ENCODE peak calls at places on chromosome 21, in seven cellular contexts. K is tibial artery; P is WTC11; W is bronchial epithelial cell; G is CD4-positive, alpha-beta T cell; M is H9; V is epithelial cell of proximal tubule. L is an unnamed sample.

GRCh38 chr21:35210093-35210492 is 161.0 kb upstream of the RUNX1 start:
- DNase-seq in K (no peak), V (no peak), W (no peak), P (no peak), M (no peak), G (no peak), L (no peak)

GRCh38 chr21:28159396-28159795 is 833.3 kb downstream of the LTN1 start:
- DNase-seq in V (no peak), G (no peak), M (no peak), W (no peak), K (no peak), P (no peak), L (no peak)

GRCh38 chr21:34801519-34802132 is 132.8 kb downstream of the CLIC6 start:
- DNase-seq in K (no peak), G (no peak), W (peak), V (no peak), M (peak), P (peak), L (no peak)

GRCh38 chr21:25722631-25723030 is 12.1 kb downstream of the ATP5PF start:
- DNase-seq in M (no peak), G (no peak), W (no peak), K (no peak), P (no peak), V (no peak), L (no peak)

GRCh38 chr21:16993416-16994044 is 519.3 kb upstream of the CXADR start:
- DNase-seq in P (no peak), K (no peak), G (no peak), M (no peak), W (no peak), V (no peak), L (no peak)

GRCh38 chr21:16709866-16710550 is 802.8 kb upstream of the CXADR start:
- DNase-seq in P (no peak), W (no peak), K (no peak), G (no peak), V (no peak), M (no peak), L (no peak)

GRCh38 chr21:39004776-39005605 is 178.3 kb downstream of the PSMG1 start:
- DNase-seq in P (no peak), K (peak), W (peak), M (peak), V (no peak), G (no peak), L (no peak)

GRCh38 chr21:14901482-14901958 is 163.3 kb downstream of the NRIP1 start:
- DNase-seq in K (no peak), M (no peak), V (peak), G (no peak), W (peak), P (no peak), L (no peak)

GRCh38 chr21:38349111-38349746 is 92.4 kb downstream of the KCNJ15 start:
- DNase-seq in G (no peak), K (no peak), W (peak), V (peak), M (no peak), P (no peak), L (no peak)

GRCh38 chr21:38646213-38646837 is 148.0 kb upstream of the ERG start:
- DNase-seq in W (peak), M (no peak), V (no peak), P (no peak), K (no peak), G (no peak), L (no peak)

GRCh38 chr21:27371065-27371464 is 404.2 kb upstream of the ADAMTS5 start:
- DNase-seq in K (no peak), V (no peak), G (no peak), P (no peak), M (no peak), W (no peak), L (no peak)

GRCh38 chr21:28444567-28444966 is 548.1 kb downstream of the LTN1 start:
- DNase-seq in G (no peak), W (no peak), P (no peak), K (no peak), M (no peak), V (no peak), L (no peak)

GRCh38 chr21:27164208-27165172 is 197.6 kb upstream of the ADAMTS5 start:
- DNase-seq in V (no peak), M (no peak), P (no peak), K (no peak), W (peak), G (no peak), L (no peak)

GRCh38 chr21:46661627-46662366 is 26.3 kb downstream of the PRMT2 start:
- DNase-seq in G (no peak), V (no peak), W (no peak), M (no peak), P (no peak), K (no peak), L (no peak)

GRCh38 chr21:17782051-17782450 is 37.1 kb downstream of the C21orf91 start:
- DNase-seq in G (peak), M (no peak), V (no peak), P (no peak), W (no peak), K (no peak), L (no peak)

GRCh38 chr21:38955495-38955894 is 149.8 kb downstream of the ETS2 start:
- DNase-seq in M (no peak), W (peak), P (no peak), V (no peak), G (no peak), K (no peak), L (no peak)

GRCh38 chr21:33569986-33570385 is 18.5 kb downstream of the DONSON start:
- DNase-seq in M (no peak), W (no peak), P (no peak), K (no peak), V (peak), G (no peak), L (no peak)
- TF ChIP-seq CTCF in M (no peak), W (no peak), P (no peak), K (no peak), V (no peak), G (no peak), L (no peak)

GRCh38 chr21:42358937-42359336 is 7.4 kb downstream of the TFF1 start:
- DNase-seq in P (no peak), M (no peak), V (no peak), G (no peak), W (no peak), K (no peak), L (no peak)

GRCh38 chr21:42361286-42361685 is 5.0 kb downstream of the TFF1 start:
- DNase-seq in G (no peak), V (no peak), W (no peak), P (no peak), K (no peak), M (no peak), L (no peak)

GRCh38 chr21:42358261-42358660 is 7.5 kb upstream of the TFF2 start:
- DNase-seq in M (no peak), P (no peak), G (no peak), W (no peak), V (no peak), K (no peak), L (no peak)

GRCh38 chr21:42362198-42362597 is 4.1 kb downstream of the TFF1 start:
- DNase-seq in V (no peak), G (no peak), K (no peak), W (no peak), P (no peak), M (no peak), L (no peak)

GRCh38 chr21:42360317-42360716 is 6.0 kb downstream of the TFF1 start:
- DNase-seq in V (no peak), K (no peak), M (no peak), W (no peak), P (no peak), G (no peak), L (no peak)
- TF ChIP-seq CTCF in V (no peak), K (no peak), M (peak), W (no peak), P (peak), G (no peak), L (no peak)

GRCh38 chr21:41245509-41246135 is 71.0 kb upstream of the FAM3B start:
- DNase-seq in P (no peak), V (no peak), K (no peak), M (no peak), W (no peak), G (no peak), L (no peak)

GRCh38 chr21:41246808-41247207 is 69.8 kb upstream of the FAM3B start:
- DNase-seq in V (no peak), K (no peak), M (no peak), W (no peak), G (no peak), P (no peak), L (no peak)

GRCh38 chr21:41247561-41247968 is 69.0 kb upstream of the FAM3B start:
- DNase-seq in M (no peak), P (no peak), V (no peak), K (peak), W (peak), G (no peak), L (no peak)

GRCh38 chr21:41249476-41249875 is 67.1 kb upstream of the FAM3B start:
- DNase-seq in K (no peak), W (no peak), G (no peak), M (no peak), V (no peak), P (no peak), L (no peak)

GRCh38 chr21:41247976-41248545 is 68.5 kb upstream of the FAM3B start:
- DNase-seq in G (no peak), P (no peak), W (no peak), V (no peak), K (no peak), M (no peak), L (no peak)
- TF ChIP-seq CTCF in G (no peak), P (no peak), W (no peak), V (no peak), K (no peak), M (no peak), L (no peak)

GRCh38 chr21:23083242-23083641 is 2085.0 kb downstream of the NCAM2 start:
- DNase-seq in M (no peak), G (no peak), V (no peak), W (no peak), P (no peak), K (no peak), L (no peak)
- TF ChIP-seq CTCF in M (no peak), G (no peak), V (no peak), W (no peak), P (no peak), K (no peak), L (no peak)

GRCh38 chr21:36388835-36389234 is 3.6 kb downstream of the CHAF1B start:
- DNase-seq in M (peak), G (no peak), W (peak), K (no peak), P (peak), V (peak), L (no peak)
- TF ChIP-seq CTCF in M (peak), G (no peak), W (peak), K (no peak), P (no peak), V (peak), L (no peak)

DNA sequence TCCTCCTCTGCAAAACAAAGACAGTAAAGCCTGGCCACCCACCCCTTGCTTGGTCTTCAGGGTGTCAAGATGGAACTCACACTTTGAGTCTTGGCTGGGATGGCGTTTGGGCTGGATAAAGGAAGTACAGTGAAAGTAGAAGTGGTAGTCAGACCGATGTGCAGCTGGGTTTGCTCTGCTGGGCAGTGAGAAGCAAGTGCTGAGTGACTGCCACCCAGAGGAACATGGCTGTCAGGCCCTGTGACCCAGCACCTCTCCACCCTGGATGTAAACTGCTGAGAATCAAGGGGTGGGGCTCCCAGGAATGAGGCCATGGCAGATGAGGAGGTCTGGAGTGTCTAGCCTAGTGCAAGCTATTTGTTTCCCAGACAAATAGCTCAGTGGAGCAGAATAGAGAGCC is 51.2 kb downstream of the POFUT2 start:
- DNase-seq in M (no peak), K (peak), G (no peak), P (no peak), W (no peak), V (no peak), L (no peak)
- TF ChIP-seq CTCF in M (peak), K (no peak), G (no peak), P (no peak), W (no peak), V (peak), L (no peak)

GRCh38 chr21:44455524-44456206 is 355 bp downstream of the LRRC3 start:
- DNase-seq in K (no peak), V (no peak), M (peak), P (peak), W (no peak), G (peak), L (no peak)
- TF ChIP-seq CTCF in K (no peak), V (no peak), M (peak), P (no peak), W (peak), G (no peak), L (no peak)

DNA sequence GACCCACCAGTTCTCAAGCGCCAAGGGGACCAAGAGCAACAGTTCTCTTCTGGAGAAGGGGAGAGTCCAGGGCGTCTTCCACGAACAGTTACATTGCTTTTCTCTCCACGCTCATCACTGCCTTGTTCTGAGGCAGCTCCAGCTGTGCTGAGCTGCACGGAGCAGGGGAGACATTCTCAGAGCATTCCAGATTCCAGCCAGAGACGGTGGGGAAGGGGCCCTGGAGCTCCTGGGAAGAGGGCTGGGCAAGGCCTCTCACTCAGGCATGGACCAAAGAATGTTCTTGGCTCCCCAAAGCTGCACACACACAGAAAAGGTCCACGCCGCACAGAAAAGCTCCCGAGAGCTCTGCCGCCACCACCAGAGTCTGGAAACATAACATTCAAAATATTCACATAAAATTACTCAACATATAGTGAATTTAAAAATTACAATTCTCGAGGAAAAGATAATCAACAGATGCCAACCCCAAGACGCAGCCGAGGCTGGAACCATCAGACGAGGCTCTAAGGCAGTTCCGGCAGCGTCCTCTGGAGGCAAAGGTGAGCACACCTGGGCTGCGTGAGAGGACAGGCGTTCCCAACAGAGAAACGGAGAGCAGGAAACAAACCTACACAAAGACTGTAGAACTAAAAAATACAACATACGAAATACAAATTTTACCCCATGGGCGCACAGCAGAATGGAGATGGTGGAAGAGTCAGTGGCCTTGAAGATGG is 40.5 kb downstream of the UBE2G2 start:
- DNase-seq in W (peak), M (peak), P (peak), K (peak), V (no peak), G (peak), L (no peak)
- TF ChIP-seq CTCF in W (peak), M (peak), P (peak), K (no peak), V (peak), G (peak), L (no peak)